ENCODE peak calls at places on chromosomes 3 and 15, in seven cellular contexts. C, K, H, M, Z, A and Y are unnamed samples.

GRCh38 chr3:10524799-10525301 is 19.5 kb upstream of the ATP2B2 start:
- DNase-seq in C (no peak), K (no peak), H (no peak), M (no peak), Z (no peak), A (no peak), Y (no peak)

GRCh38 chr3:188309437-188310269 is 155.7 kb downstream of the LPP start:
- DNase-seq in C (no peak), K (no peak), H (peak; percentile 35), M (no peak), Z (no peak), A (no peak), Y (no peak)

GRCh38 chr3:173711619-173712018 is 314.1 kb downstream of the NLGN1 start:
- DNase-seq in C (no peak), K (no peak), H (no peak), M (no peak), Z (no peak), A (no peak), Y (no peak)

GRCh38 chr15:59688383-59688887 is 685 bp downstream of the BNIP2 start:
- DNase-seq in C (peak; percentile 8), K (no peak), H (peak; percentile 41), M (peak; percentile 88), Z (no peak), A (no peak), Y (no peak)

GRCh38 chr15:67177750-67178149 is 76.7 kb downstream of the AAGAB start:
- DNase-seq in C (no peak), K (no peak), H (no peak), M (peak; percentile 89), Z (no peak), A (peak; percentile 27), Y (no peak)

GRCh38 chr3:94305835-94306685 is 243.2 kb downstream of the NSUN3 start:
- DNase-seq in C (no peak), K (no peak), H (no peak), M (no peak), Z (no peak), A (no peak), Y (no peak)

GRCh38 chr3:127352612-127353011 is 64.8 kb upstream of the PRR20G start:
- DNase-seq in C (no peak), K (no peak), H (no peak), M (no peak), Z (no peak), A (no peak), Y (no peak)

GRCh38 chr15:33284336-33284735 is 26.4 kb upstream of the RYR3 start:
- DNase-seq in C (no peak), K (no peak), H (no peak), M (no peak), Z (no peak), A (no peak), Y (no peak)

GRCh38 chr3:49500408-49501257 is 30.6 kb downstream of the DAG1 start:
- DNase-seq in C (no peak), K (no peak), H (no peak), M (peak; percentile 96), Z (no peak), A (peak; percentile 82), Y (no peak)

GRCh38 chr3:161551697-161552096 is 55.1 kb downstream of the OTOL1 start:
- DNase-seq in C (no peak), K (no peak), H (no peak), M (peak; percentile 40), Z (no peak), A (no peak), Y (no peak)

GRCh38 chr15:57114070-57114469 is 195.6 kb downstream of the TCF12 start:
- DNase-seq in C (no peak), K (no peak), H (no peak), M (no peak), Z (no peak), A (no peak), Y (no peak)

GRCh38 chr3:122563717-122564025 is 429 bp downstream of the PARP9 start:
- DNase-seq in C (no peak), K (peak; percentile 20), H (peak; percentile 30), M (peak; percentile 37), Z (no peak), A (no peak), Y (no peak)

GRCh38 chr3:184808021-184808420 is 3.9 kb upstream of the VPS8 start:
- DNase-seq in C (no peak), K (no peak), H (no peak), M (no peak), Z (no peak), A (no peak), Y (no peak)

GRCh38 chr15:25170113-25170731 is 215.4 kb downstream of the SNRPN start:
- DNase-seq in C (no peak), K (no peak), H (no peak), M (no peak), Z (no peak), A (peak; percentile 41), Y (no peak)

GRCh38 chr15:68100194-68100593 is 46.1 kb downstream of the PIAS1 start:
- DNase-seq in C (no peak), K (no peak), H (no peak), M (no peak), Z (no peak), A (no peak), Y (no peak)

GRCh38 chr3:118480101-118480860 is 554.4 kb downstream of the IGSF11 start:
- DNase-seq in C (no peak), K (no peak), H (no peak), M (no peak), Z (no peak), A (no peak), Y (no peak)